ENCODE peak calls at places on chromosomes 11 and 22, in seven cellular contexts. S, Z, O, R, W, U and B are unnamed samples.

GRCh38 chr11:62054484-62055121 is 69.2 kb upstream of the INCENP start:
- DNase-seq in S (peak; percentile 46), R (peak; percentile 87), U (no peak), W (peak; percentile 38), Z (no peak), O (no peak), B (peak; percentile 64)

GRCh38 chr11:331332-332060 is 10.8 kb upstream of the IFITM3 start:
- DNase-seq in Z (no peak), W (no peak), R (no peak), O (peak; percentile 75), S (no peak), U (no peak), B (no peak)

GRCh38 chr11:75635009-75635909 is 33.6 kb downstream of the MAP6 start:
- DNase-seq in U (no peak), W (no peak), R (no peak), Z (peak; percentile 76), O (no peak), S (no peak), B (no peak)

GRCh38 chr11:86014221-86014620 is 54.7 kb downstream of the PICALM start:
- DNase-seq in O (no peak), U (no peak), S (no peak), Z (no peak), W (no peak), R (no peak), B (no peak)

GRCh38 chr11:65353900-65354264 is 669 bp upstream of the TIGD3 start:
- DNase-seq in U (no peak), W (no peak), R (no peak), O (no peak), S (no peak), Z (no peak), B (no peak)

GRCh38 chr11:10876168-10876567 is 18.3 kb upstream of the ZBED5 start:
- DNase-seq in W (no peak), R (no peak), O (no peak), U (no peak), Z (no peak), S (no peak), B (no peak)

GRCh38 chr22:42632096-42632495 is 8.3 kb downstream of the ATP5MGL start:
- DNase-seq in S (no peak), U (no peak), W (no peak), R (no peak), Z (no peak), O (no peak), B (no peak)

GRCh38 chr11:73284106-73284505 is 12.0 kb downstream of the P2RY6 start:
- DNase-seq in R (no peak), S (no peak), U (no peak), O (no peak), Z (peak; percentile 30), W (no peak), B (no peak)

GRCh38 chr22:46813816-46814597 is 51.6 kb downstream of the TBC1D22A start:
- DNase-seq in O (no peak), W (peak; percentile 49), S (no peak), Z (peak; percentile 57), U (no peak), R (no peak), B (no peak)

GRCh38 chr22:41561335-41561734 is 525 bp downstream of the CSDC2 start:
- DNase-seq in U (no peak), O (no peak), S (no peak), Z (no peak), W (no peak), R (no peak), B (no peak)

GRCh38 chr11:33256808-33257159 is 397 bp upstream of the HIPK3 start:
- DNase-seq in R (no peak), U (no peak), Z (no peak), W (no peak), S (no peak), O (no peak), B (no peak)

GRCh38 chr11:68120212-68121066 is 749 bp downstream of the CHKA start:
- DNase-seq in W (no peak), U (peak; percentile 16), Z (peak; percentile 77), R (no peak), S (peak; percentile 60), O (peak; percentile 92), B (peak; percentile 57)

GRCh38 chr11:72250661-72251465 is 6.9 kb upstream of the PHOX2A start:
- DNase-seq in W (no peak), Z (no peak), U (no peak), R (no peak), S (no peak), O (no peak), B (no peak)

GRCh38 chr11:35347921-35348331 is 71.4 kb downstream of the SLC1A2 start:
- DNase-seq in R (no peak), W (no peak), S (no peak), Z (peak; percentile 54), O (no peak), U (no peak), B (no peak)

GRCh38 chr11:111329306-111330204 is 31.2 kb downstream of the POU2AF3 start:
- DNase-seq in W (no peak), S (no peak), O (no peak), Z (peak; percentile 78), U (no peak), R (no peak), B (no peak)

GRCh38 chr22:37045958-37046357 is 5.6 kb upstream of the KCTD17 start:
- DNase-seq in R (no peak), O (no peak), U (no peak), W (peak; percentile 8), Z (no peak), S (no peak), B (no peak)

GRCh38 chr22:35315855-35316745 is 16.4 kb downstream of the TOM1 start:
- DNase-seq in W (no peak), U (no peak), R (no peak), Z (peak; percentile 21), O (peak; percentile 81), S (peak; percentile 22), B (no peak)

GRCh38 chr11:91790346-91790745 is 434.3 kb upstream of the FAT3 start:
- DNase-seq in R (no peak), Z (no peak), U (no peak), O (no peak), S (no peak), W (no peak), B (no peak)

GRCh38 chr11:18468962-18469361 is 13.3 kb downstream of the LDHAL6A start:
- DNase-seq in Z (no peak), O (no peak), R (no peak), S (no peak), W (no peak), U (no peak), B (no peak)

GRCh38 chr11:8811571-8811970 is 99.4 kb upstream of the AKIP1 start:
- DNase-seq in W (no peak), S (no peak), O (no peak), U (no peak), R (no peak), Z (no peak), B (no peak)

GRCh38 chr11:134004406-134005197 is 47.8 kb upstream of the IGSF9B start:
- DNase-seq in U (no peak), R (no peak), S (no peak), W (no peak), O (no peak), Z (no peak), B (no peak)

GRCh38 chr11:65448418-65449196 is 26.0 kb downstream of the NEAT1 start:
- DNase-seq in U (no peak), R (no peak), Z (no peak), O (peak; percentile 88), S (no peak), W (peak; percentile 10), B (no peak)

GRCh38 chr11:69159153-69159850 is 3.6 kb downstream of the SMIM38 start:
- DNase-seq in S (no peak), R (no peak), U (no peak), W (no peak), O (peak; percentile 53), Z (no peak), B (no peak)

GRCh38 chr22:20080445-20080775 is 369 bp downstream of the DGCR8 start:
- DNase-seq in S (peak; percentile 78), W (no peak), R (no peak), U (peak; percentile 53), Z (peak; percentile 72), O (no peak), B (peak; percentile 31)

GRCh38 chr11:6219359-6219758 is 14.0 kb downstream of the C11orf42 start:
- DNase-seq in S (no peak), R (no peak), Z (no peak), U (no peak), W (peak; percentile 67), O (no peak), B (no peak)

GRCh38 chr11:121890377-121890776 is 225.6 kb downstream of the BLID start:
- DNase-seq in W (no peak), Z (peak; percentile 47), O (no peak), S (no peak), R (no peak), U (no peak), B (no peak)

GRCh38 chr11:126485021-126485781 is 129.7 kb downstream of the ST3GAL4 start:
- DNase-seq in W (no peak), S (no peak), U (no peak), O (peak; percentile 18), R (no peak), Z (no peak), B (no peak)

GRCh38 chr11:77821349-77821851 is 456 bp downstream of the AAMDC start:
- DNase-seq in Z (peak; percentile 50), S (peak; percentile 14), W (no peak), U (peak; percentile 7), O (no peak), R (no peak), B (no peak)

GRCh38 chr11:111960916-111961315 is 23.8 kb downstream of the DIXDC1 start:
- DNase-seq in R (no peak), S (no peak), W (peak; percentile 28), O (no peak), U (no peak), Z (no peak), B (no peak)

GRCh38 chr11:96079691-96080090 is 155.8 kb upstream of the MTMR2 start:
- DNase-seq in Z (no peak), S (no peak), O (no peak), R (no peak), U (no peak), W (no peak), B (no peak)

GRCh38 chr22:49433717-49434611 is 393.7 kb downstream of the BRD1 start:
- DNase-seq in W (no peak), Z (no peak), O (peak; percentile 81), S (no peak), U (no peak), R (no peak), B (no peak)

GRCh38 chr11:66951927-66952337 is 6.3 kb downstream of the PC start:
- DNase-seq in S (no peak), R (no peak), W (no peak), O (no peak), Z (no peak), U (no peak), B (no peak)

GRCh38 chr22:19626666-19627065 is 87.6 kb upstream of the SEPTIN5 start:
- DNase-seq in O (peak; percentile 20), W (no peak), U (no peak), S (no peak), Z (no peak), R (no peak), B (no peak)

GRCh38 chr11:36142439-36142838 is 146.8 kb downstream of the COMMD9 start:
- DNase-seq in Z (no peak), R (no peak), O (no peak), S (no peak), W (no peak), U (no peak), B (no peak)

GRCh38 chr11:100849009-100849913 is 162.2 kb downstream of the ARHGAP42 start:
- DNase-seq in Z (no peak), O (no peak), R (no peak), W (no peak), S (no peak), U (no peak), B (no peak)

GRCh38 chr11:44611088-44611487 is 45.6 kb downstream of the CD82 start:
- DNase-seq in O (no peak), W (no peak), Z (no peak), S (no peak), U (no peak), R (no peak), B (no peak)

GRCh38 chr11:88167853-88168252 is 7.4 kb downstream of the RAB38 start:
- DNase-seq in U (no peak), Z (no peak), O (no peak), S (no peak), W (no peak), R (no peak), B (no peak)

GRCh38 chr22:42174062-42174461 is 43.5 kb upstream of the CYP2D6 start:
- DNase-seq in O (no peak), U (no peak), W (no peak), Z (no peak), S (peak; percentile 25), R (no peak), B (peak; percentile 60)